ENCODE peak calls at places on chromosomes 13 and 19, in five cellular contexts. Q, M, J, G and N are unnamed samples.

GRCh38 chr13:112679381-112679780 is 10.5 kb upstream of the ATP11A start:
- DNase-seq in Q (no peak), J (no peak), G (no peak), M (no peak), N (no peak)

GRCh38 chr19:47598407-47599349 is 10.3 kb upstream of the BICRA start:
- DNase-seq in J (peak), Q (peak), G (peak), M (peak), N (no peak)

GRCh38 chr19:3243851-3244700 is 19.6 kb downstream of the CELF5 start:
- DNase-seq in Q (no peak), J (no peak), G (peak), M (no peak), N (no peak)

GRCh38 chr19:38346837-38347236 is 11.2 kb downstream of the CATSPERG start:
- DNase-seq in J (no peak), Q (no peak), M (no peak), G (no peak), N (no peak)

GRCh38 chr19:14565298-14565679 is 6.6 kb downstream of the NDUFB7 start:
- DNase-seq in Q (no peak), G (no peak), M (peak), J (no peak), N (no peak)

GRCh38 chr13:52845766-52846566 is 2.5 kb downstream of the PCDH8 start:
- DNase-seq in Q (no peak), M (peak), G (peak), J (no peak), N (peak)

GRCh38 chr19:3670258-3670795 is 29.9 kb downstream of the PIP5K1C start:
- DNase-seq in M (peak), G (peak), Q (no peak), J (peak), N (peak)

GRCh38 chr13:19157461-19157860 is 24.2 kb downstream of the TUBA3C start:
- DNase-seq in Q (no peak), G (no peak), J (no peak), M (no peak), N (no peak)

GRCh38 chr13:50617134-50617721 is 226.3 kb downstream of the DLEU7 start:
- DNase-seq in Q (no peak), J (no peak), M (no peak), G (no peak), N (no peak)

GRCh38 chr19:49932041-49932451 is 2.7 kb upstream of the NUP62 start:
- DNase-seq in G (no peak), M (no peak), J (no peak), Q (no peak), N (no peak)

GRCh38 chr13:38954291-38954690 is 36.3 kb downstream of the STOML3 start:
- DNase-seq in J (no peak), G (no peak), M (no peak), Q (no peak), N (no peak)

GRCh38 chr13:107361666-107362065 is 793.7 kb upstream of the ARGLU1 start:
- DNase-seq in G (no peak), M (no peak), Q (no peak), J (no peak), N (no peak)

GRCh38 chr13:29754486-29754806 is 96.0 kb downstream of the UBL3 start:
- DNase-seq in G (no peak), Q (no peak), M (no peak), J (no peak), N (no peak)

GRCh38 chr13:98105929-98106336 is 37.0 kb upstream of the FARP1 start:
- DNase-seq in Q (no peak), M (no peak), J (peak), G (no peak), N (no peak)

GRCh38 chr19:10503002-10503789 is at the start of gene KEAP1:
- DNase-seq in J (peak), M (peak), Q (peak), G (peak), N (peak)

GRCh38 chr13:100542546-100543156 is 45.9 kb downstream of the GGACT start:
- DNase-seq in M (no peak), G (no peak), Q (peak), J (no peak), N (no peak)

GRCh38 chr19:10228393-10228792 is 2.7 kb downstream of the S1PR2 start:
- DNase-seq in Q (no peak), G (no peak), J (no peak), M (no peak), N (no peak)

GRCh38 chr13:30818323-30818960 is 83.1 kb downstream of the ALOX5AP start:
- DNase-seq in Q (no peak), G (no peak), M (no peak), J (no peak), N (no peak)

GRCh38 chr19:44645407-44646048 is 1.8 kb downstream of the PVR start:
- DNase-seq in G (no peak), Q (no peak), M (no peak), J (no peak), N (no peak)
- H3K27ac ChIP-seq in G (no peak), Q (peak), M (peak), J (no peak), N (no peak)

GRCh38 chr19:54209748-54210494 is 9.3 kb downstream of the RPS9 start:
- DNase-seq in Q (peak), G (no peak), M (no peak), J (peak), N (peak)
- H3K27ac ChIP-seq in Q (peak), G (peak), M (peak), J (peak), N (peak)

GRCh38 chr13:80262051-80262695 is 78.8 kb downstream of the SPRY2 start:
- DNase-seq in Q (no peak), G (no peak), J (no peak), M (no peak), N (no peak)

GRCh38 chr13:80265348-80265747 is 75.6 kb downstream of the SPRY2 start:
- DNase-seq in G (no peak), Q (no peak), J (no peak), M (no peak), N (no peak)

GRCh38 chr13:80259159-80259558 is 81.8 kb downstream of the SPRY2 start:
- DNase-seq in M (no peak), G (no peak), Q (no peak), J (no peak), N (no peak)

DNA sequence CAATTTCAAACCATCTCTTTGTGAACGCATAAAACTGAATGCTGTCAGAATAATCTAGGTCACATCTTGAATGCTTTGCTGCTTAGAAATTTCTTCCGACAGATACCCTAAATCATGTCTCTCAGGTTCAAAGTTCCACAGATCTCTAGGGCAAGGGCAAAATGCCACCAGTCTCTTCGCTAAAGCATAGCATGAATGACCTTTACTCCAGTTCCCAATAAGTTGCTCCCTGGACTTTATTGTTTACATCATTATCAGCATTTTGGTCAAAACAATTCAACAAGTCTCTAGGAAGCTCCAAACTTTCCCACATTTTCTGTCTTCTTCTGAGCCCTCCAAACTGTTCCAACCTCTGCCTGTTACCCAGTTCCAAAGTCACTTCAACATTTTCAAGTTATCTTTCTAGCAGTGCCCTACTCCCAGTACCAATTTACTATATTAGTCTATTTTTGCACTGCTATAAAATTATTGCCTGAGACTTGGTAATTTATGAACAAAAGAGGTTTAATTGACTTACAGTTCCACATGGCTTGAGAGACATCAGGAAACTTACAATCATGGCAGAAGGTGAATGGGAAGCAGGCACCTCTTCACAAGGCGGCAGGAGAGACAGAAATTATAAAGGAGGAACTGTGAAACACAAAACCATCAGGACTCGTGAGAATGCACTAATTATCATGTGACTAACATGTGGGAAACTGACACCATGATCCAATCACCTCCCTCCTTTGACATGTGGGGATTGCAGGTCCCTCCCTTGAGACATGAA is 77.0 kb downstream of the SPRY2 start:
- DNase-seq in J (no peak), G (no peak), M (no peak), Q (no peak), N (no peak)
- H3K27ac ChIP-seq in J (no peak), G (no peak), M (no peak), Q (no peak), N (no peak)

GRCh38 chr19:17510220-17510993 is 1.0 kb upstream of the PGLS start:
- DNase-seq in Q (no peak), M (no peak), G (no peak), J (no peak), N (no peak)
- H3K27ac ChIP-seq in Q (peak), M (peak), G (peak), J (no peak), N (no peak)